ENCODE peak calls at places on chromosomes 5 and 9, in eight cellular contexts. One of them, this sample, is unnamed.
A peak's percentile ranks its signal among the peaks of the same experiment; 100 is the strongest.

GRCh38 chr5:111859533-111860270 is 102.7 kb upstream of the NREP start:
- DNase-seq in GM04503: peak; percentile 58
- DNase-seq in NCI-H2029: no peak
- DNase-seq in stimulated activated CD4-positive, alpha-beta T cell treated with anti-CD3 and anti-CD28 coated beads, Interleukin-12 subunit alpha, Interleukin-12 subunit beta, amount 100 ng/mL, for 4 hours: no peak
- DNase-seq in body of pancreas: no peak
- DNase-seq in HCT116: no peak
- DNase-seq in activated B cell treated with CpG ODN at 0.5 μM for 24 hours: no peak
- DNase-seq in posterior cingulate gyrus: no peak
- DNase-seq in this sample: no peak

GRCh38 chr5:150488519-150489357 is 19.2 kb upstream of the NDST1 start:
- DNase-seq in GM04503: peak; percentile 77
- DNase-seq in NCI-H2029: no peak
- DNase-seq in stimulated activated CD4-positive, alpha-beta T cell treated with anti-CD3 and anti-CD28 coated beads, Interleukin-12 subunit alpha, Interleukin-12 subunit beta, amount 100 ng/mL, for 4 hours: no peak
- DNase-seq in body of pancreas: peak; percentile 73
- DNase-seq in HCT116: no peak
- DNase-seq in activated B cell treated with CpG ODN at 0.5 μM for 24 hours: no peak
- DNase-seq in posterior cingulate gyrus: peak; percentile 49
- DNase-seq in this sample: no peak

GRCh38 chr5:37490411-37490810 is 111.3 kb downstream of the WDR70 start:
- DNase-seq in GM04503: no peak
- DNase-seq in NCI-H2029: no peak
- DNase-seq in stimulated activated CD4-positive, alpha-beta T cell treated with anti-CD3 and anti-CD28 coated beads, Interleukin-12 subunit alpha, Interleukin-12 subunit beta, amount 100 ng/mL, for 4 hours: no peak
- DNase-seq in body of pancreas: no peak
- DNase-seq in HCT116: no peak
- DNase-seq in activated B cell treated with CpG ODN at 0.5 μM for 24 hours: no peak
- DNase-seq in posterior cingulate gyrus: no peak
- DNase-seq in this sample: no peak

GRCh38 chr5:143019157-143019556 is 249.0 kb downstream of the ARHGAP26 start:
- DNase-seq in GM04503: no peak
- DNase-seq in NCI-H2029: no peak
- DNase-seq in stimulated activated CD4-positive, alpha-beta T cell treated with anti-CD3 and anti-CD28 coated beads, Interleukin-12 subunit alpha, Interleukin-12 subunit beta, amount 100 ng/mL, for 4 hours: no peak
- DNase-seq in body of pancreas: no peak
- DNase-seq in HCT116: no peak
- DNase-seq in activated B cell treated with CpG ODN at 0.5 μM for 24 hours: no peak
- DNase-seq in posterior cingulate gyrus: no peak
- DNase-seq in this sample: no peak

GRCh38 chr9:34459356-34459755 is 751 bp downstream of the DNAI1 start:
- DNase-seq in GM04503: no peak
- DNase-seq in NCI-H2029: no peak
- DNase-seq in stimulated activated CD4-positive, alpha-beta T cell treated with anti-CD3 and anti-CD28 coated beads, Interleukin-12 subunit alpha, Interleukin-12 subunit beta, amount 100 ng/mL, for 4 hours: no peak
- DNase-seq in body of pancreas: no peak
- DNase-seq in HCT116: no peak
- DNase-seq in activated B cell treated with CpG ODN at 0.5 μM for 24 hours: no peak
- DNase-seq in posterior cingulate gyrus: no peak
- DNase-seq in this sample: no peak

GRCh38 chr9:73270967-73271722 is 119.5 kb downstream of the ANXA1 start:
- DNase-seq in GM04503: peak; percentile 22
- DNase-seq in NCI-H2029: no peak
- DNase-seq in stimulated activated CD4-positive, alpha-beta T cell treated with anti-CD3 and anti-CD28 coated beads, Interleukin-12 subunit alpha, Interleukin-12 subunit beta, amount 100 ng/mL, for 4 hours: no peak
- DNase-seq in body of pancreas: no peak
- DNase-seq in HCT116: peak; percentile 10
- DNase-seq in activated B cell treated with CpG ODN at 0.5 μM for 24 hours: no peak
- DNase-seq in posterior cingulate gyrus: no peak
- DNase-seq in this sample: no peak

GRCh38 chr9:113580041-113580953 is 116.8 kb downstream of the RGS3 start:
- DNase-seq in GM04503: no peak
- DNase-seq in NCI-H2029: peak; percentile 88
- DNase-seq in stimulated activated CD4-positive, alpha-beta T cell treated with anti-CD3 and anti-CD28 coated beads, Interleukin-12 subunit alpha, Interleukin-12 subunit beta, amount 100 ng/mL, for 4 hours: peak; percentile 66
- DNase-seq in body of pancreas: peak; percentile 97
- DNase-seq in HCT116: no peak
- DNase-seq in activated B cell treated with CpG ODN at 0.5 μM for 24 hours: peak; percentile 73
- DNase-seq in posterior cingulate gyrus: peak; percentile 56
- DNase-seq in this sample: peak; percentile 86

GRCh38 chr5:154367101-154367500 is 78.7 kb upstream of the SAP30L start:
- DNase-seq in GM04503: no peak
- DNase-seq in NCI-H2029: no peak
- DNase-seq in stimulated activated CD4-positive, alpha-beta T cell treated with anti-CD3 and anti-CD28 coated beads, Interleukin-12 subunit alpha, Interleukin-12 subunit beta, amount 100 ng/mL, for 4 hours: no peak
- DNase-seq in body of pancreas: no peak
- DNase-seq in HCT116: no peak
- DNase-seq in activated B cell treated with CpG ODN at 0.5 μM for 24 hours: no peak
- DNase-seq in posterior cingulate gyrus: no peak
- DNase-seq in this sample: no peak

GRCh38 chr5:170254056-170254455 is 21.3 kb downstream of the C5orf58 start:
- DNase-seq in GM04503: no peak
- DNase-seq in NCI-H2029: no peak
- DNase-seq in stimulated activated CD4-positive, alpha-beta T cell treated with anti-CD3 and anti-CD28 coated beads, Interleukin-12 subunit alpha, Interleukin-12 subunit beta, amount 100 ng/mL, for 4 hours: peak; percentile 50
- DNase-seq in body of pancreas: peak; percentile 44
- DNase-seq in HCT116: no peak
- DNase-seq in activated B cell treated with CpG ODN at 0.5 μM for 24 hours: no peak
- DNase-seq in posterior cingulate gyrus: no peak
- DNase-seq in this sample: no peak

GRCh38 chr5:103624035-103624461 is 61.5 kb upstream of the NUDT12 start:
- DNase-seq in GM04503: peak; percentile 28
- DNase-seq in NCI-H2029: no peak
- DNase-seq in stimulated activated CD4-positive, alpha-beta T cell treated with anti-CD3 and anti-CD28 coated beads, Interleukin-12 subunit alpha, Interleukin-12 subunit beta, amount 100 ng/mL, for 4 hours: no peak
- DNase-seq in body of pancreas: no peak
- DNase-seq in HCT116: no peak
- DNase-seq in activated B cell treated with CpG ODN at 0.5 μM for 24 hours: no peak
- DNase-seq in posterior cingulate gyrus: no peak
- DNase-seq in this sample: no peak

GRCh38 chr9:130694205-130694604 is 625 bp downstream of the EXOSC2 start:
- DNase-seq in GM04503: no peak
- DNase-seq in NCI-H2029: no peak
- DNase-seq in stimulated activated CD4-positive, alpha-beta T cell treated with anti-CD3 and anti-CD28 coated beads, Interleukin-12 subunit alpha, Interleukin-12 subunit beta, amount 100 ng/mL, for 4 hours: no peak
- DNase-seq in body of pancreas: no peak
- DNase-seq in HCT116: no peak
- DNase-seq in activated B cell treated with CpG ODN at 0.5 μM for 24 hours: no peak
- DNase-seq in posterior cingulate gyrus: no peak
- DNase-seq in this sample: no peak

GRCh38 chr5:102715405-102715804 is 39.7 kb upstream of the PAM start:
- DNase-seq in GM04503: peak; percentile 60
- DNase-seq in NCI-H2029: no peak
- DNase-seq in stimulated activated CD4-positive, alpha-beta T cell treated with anti-CD3 and anti-CD28 coated beads, Interleukin-12 subunit alpha, Interleukin-12 subunit beta, amount 100 ng/mL, for 4 hours: no peak
- DNase-seq in body of pancreas: no peak
- DNase-seq in HCT116: peak; percentile 60
- DNase-seq in activated B cell treated with CpG ODN at 0.5 μM for 24 hours: no peak
- DNase-seq in posterior cingulate gyrus: no peak
- DNase-seq in this sample: no peak

GRCh38 chr9:109117856-109118801 is 1.6 kb downstream of the TMEM245 start:
- DNase-seq in GM04503: no peak
- DNase-seq in NCI-H2029: no peak
- DNase-seq in stimulated activated CD4-positive, alpha-beta T cell treated with anti-CD3 and anti-CD28 coated beads, Interleukin-12 subunit alpha, Interleukin-12 subunit beta, amount 100 ng/mL, for 4 hours: peak; percentile 27
- DNase-seq in body of pancreas: peak; percentile 68
- DNase-seq in HCT116: no peak
- DNase-seq in activated B cell treated with CpG ODN at 0.5 μM for 24 hours: no peak
- DNase-seq in posterior cingulate gyrus: no peak
- DNase-seq in this sample: peak; percentile 63

GRCh38 chr5:38551020-38552017 is 5.1 kb downstream of the LIFR start:
- DNase-seq in GM04503: no peak
- DNase-seq in NCI-H2029: peak; percentile 41
- DNase-seq in stimulated activated CD4-positive, alpha-beta T cell treated with anti-CD3 and anti-CD28 coated beads, Interleukin-12 subunit alpha, Interleukin-12 subunit beta, amount 100 ng/mL, for 4 hours: no peak
- DNase-seq in body of pancreas: peak; percentile 63
- DNase-seq in HCT116: peak; percentile 23
- DNase-seq in activated B cell treated with CpG ODN at 0.5 μM for 24 hours: no peak
- DNase-seq in posterior cingulate gyrus: no peak
- DNase-seq in this sample: no peak

GRCh38 chr9:133994359-133995011 is 2.4 kb upstream of the VAV2 start:
- DNase-seq in GM04503: no peak
- DNase-seq in NCI-H2029: peak; percentile 37
- DNase-seq in stimulated activated CD4-positive, alpha-beta T cell treated with anti-CD3 and anti-CD28 coated beads, Interleukin-12 subunit alpha, Interleukin-12 subunit beta, amount 100 ng/mL, for 4 hours: peak; percentile 80
- DNase-seq in body of pancreas: peak; percentile 75
- DNase-seq in HCT116: peak; percentile 46
- DNase-seq in activated B cell treated with CpG ODN at 0.5 μM for 24 hours: peak; percentile 86
- DNase-seq in posterior cingulate gyrus: peak; percentile 84
- DNase-seq in this sample: peak; percentile 81

GRCh38 chr9:27768781-27769180 is 195.5 kb upstream of the C9orf72 start:
- DNase-seq in GM04503: no peak
- DNase-seq in NCI-H2029: no peak
- DNase-seq in stimulated activated CD4-positive, alpha-beta T cell treated with anti-CD3 and anti-CD28 coated beads, Interleukin-12 subunit alpha, Interleukin-12 subunit beta, amount 100 ng/mL, for 4 hours: no peak
- DNase-seq in body of pancreas: no peak
- DNase-seq in HCT116: no peak
- DNase-seq in activated B cell treated with CpG ODN at 0.5 μM for 24 hours: no peak
- DNase-seq in posterior cingulate gyrus: no peak
- DNase-seq in this sample: no peak

GRCh38 chr5:29588276-29588675 is 1605.2 kb upstream of the CDH6 start:
- DNase-seq in GM04503: no peak
- DNase-seq in NCI-H2029: no peak
- DNase-seq in stimulated activated CD4-positive, alpha-beta T cell treated with anti-CD3 and anti-CD28 coated beads, Interleukin-12 subunit alpha, Interleukin-12 subunit beta, amount 100 ng/mL, for 4 hours: no peak
- DNase-seq in body of pancreas: no peak
- DNase-seq in HCT116: no peak
- DNase-seq in activated B cell treated with CpG ODN at 0.5 μM for 24 hours: no peak
- DNase-seq in posterior cingulate gyrus: no peak
- DNase-seq in this sample: no peak

GRCh38 chr5:112616812-112617547 is 120.7 kb upstream of the APC start:
- DNase-seq in GM04503: no peak
- DNase-seq in NCI-H2029: peak; percentile 12
- DNase-seq in stimulated activated CD4-positive, alpha-beta T cell treated with anti-CD3 and anti-CD28 coated beads, Interleukin-12 subunit alpha, Interleukin-12 subunit beta, amount 100 ng/mL, for 4 hours: no peak
- DNase-seq in body of pancreas: peak; percentile 65
- DNase-seq in HCT116: no peak
- DNase-seq in activated B cell treated with CpG ODN at 0.5 μM for 24 hours: no peak
- DNase-seq in posterior cingulate gyrus: no peak
- DNase-seq in this sample: no peak

GRCh38 chr9:124733964-124734740 is 37.0 kb downstream of the NR6A1 start:
- DNase-seq in GM04503: no peak
- DNase-seq in NCI-H2029: peak; percentile 68
- DNase-seq in stimulated activated CD4-positive, alpha-beta T cell treated with anti-CD3 and anti-CD28 coated beads, Interleukin-12 subunit alpha, Interleukin-12 subunit beta, amount 100 ng/mL, for 4 hours: no peak
- DNase-seq in body of pancreas: peak; percentile 40
- DNase-seq in HCT116: no peak
- DNase-seq in activated B cell treated with CpG ODN at 0.5 μM for 24 hours: no peak
- DNase-seq in posterior cingulate gyrus: no peak
- DNase-seq in this sample: no peak

GRCh38 chr5:122877518-122877917 is 32.1 kb downstream of the SNX24 start:
- DNase-seq in GM04503: no peak
- DNase-seq in NCI-H2029: no peak
- DNase-seq in stimulated activated CD4-positive, alpha-beta T cell treated with anti-CD3 and anti-CD28 coated beads, Interleukin-12 subunit alpha, Interleukin-12 subunit beta, amount 100 ng/mL, for 4 hours: no peak
- DNase-seq in body of pancreas: no peak
- DNase-seq in HCT116: no peak
- DNase-seq in activated B cell treated with CpG ODN at 0.5 μM for 24 hours: no peak
- DNase-seq in posterior cingulate gyrus: no peak
- DNase-seq in this sample: no peak

GRCh38 chr9:87671478-87671877 is 54.4 kb upstream of the CTSL start:
- DNase-seq in GM04503: no peak
- DNase-seq in NCI-H2029: no peak
- DNase-seq in stimulated activated CD4-positive, alpha-beta T cell treated with anti-CD3 and anti-CD28 coated beads, Interleukin-12 subunit alpha, Interleukin-12 subunit beta, amount 100 ng/mL, for 4 hours: no peak
- DNase-seq in body of pancreas: no peak
- DNase-seq in HCT116: no peak
- DNase-seq in activated B cell treated with CpG ODN at 0.5 μM for 24 hours: no peak
- DNase-seq in posterior cingulate gyrus: no peak
- DNase-seq in this sample: no peak

GRCh38 chr9:114356792-114357191 is 27.1 kb downstream of the ORM2 start:
- DNase-seq in GM04503: no peak
- DNase-seq in NCI-H2029: no peak
- DNase-seq in stimulated activated CD4-positive, alpha-beta T cell treated with anti-CD3 and anti-CD28 coated beads, Interleukin-12 subunit alpha, Interleukin-12 subunit beta, amount 100 ng/mL, for 4 hours: no peak
- DNase-seq in body of pancreas: no peak
- DNase-seq in HCT116: no peak
- DNase-seq in activated B cell treated with CpG ODN at 0.5 μM for 24 hours: no peak
- DNase-seq in posterior cingulate gyrus: no peak
- DNase-seq in this sample: no peak

GRCh38 chr9:1047605-1048235 is 2.4 kb upstream of the DMRT2 start:
- DNase-seq in GM04503: no peak
- DNase-seq in NCI-H2029: no peak
- DNase-seq in stimulated activated CD4-positive, alpha-beta T cell treated with anti-CD3 and anti-CD28 coated beads, Interleukin-12 subunit alpha, Interleukin-12 subunit beta, amount 100 ng/mL, for 4 hours: no peak
- DNase-seq in body of pancreas: no peak
- DNase-seq in HCT116: no peak
- DNase-seq in activated B cell treated with CpG ODN at 0.5 μM for 24 hours: no peak
- DNase-seq in posterior cingulate gyrus: no peak
- DNase-seq in this sample: no peak

GRCh38 chr5:43008369-43009158 is 31.6 kb downstream of the ANXA2R start:
- DNase-seq in GM04503: peak; percentile 65
- DNase-seq in NCI-H2029: peak; percentile 93
- DNase-seq in stimulated activated CD4-positive, alpha-beta T cell treated with anti-CD3 and anti-CD28 coated beads, Interleukin-12 subunit alpha, Interleukin-12 subunit beta, amount 100 ng/mL, for 4 hours: peak; percentile 89
- DNase-seq in body of pancreas: peak; percentile 81
- DNase-seq in HCT116: peak; percentile 80
- DNase-seq in activated B cell treated with CpG ODN at 0.5 μM for 24 hours: peak; percentile 77
- DNase-seq in posterior cingulate gyrus: no peak
- DNase-seq in this sample: peak; percentile 92

GRCh38 chr5:137147346-137147745 is 351.8 kb downstream of the SPOCK1 start:
- DNase-seq in GM04503: no peak
- DNase-seq in NCI-H2029: no peak
- DNase-seq in stimulated activated CD4-positive, alpha-beta T cell treated with anti-CD3 and anti-CD28 coated beads, Interleukin-12 subunit alpha, Interleukin-12 subunit beta, amount 100 ng/mL, for 4 hours: no peak
- DNase-seq in body of pancreas: no peak
- DNase-seq in HCT116: no peak
- DNase-seq in activated B cell treated with CpG ODN at 0.5 μM for 24 hours: no peak
- DNase-seq in posterior cingulate gyrus: no peak
- DNase-seq in this sample: no peak

GRCh38 chr9:78811562-78812276 is 514.8 kb downstream of the PSAT1 start:
- DNase-seq in GM04503: peak; percentile 34
- DNase-seq in NCI-H2029: no peak
- DNase-seq in stimulated activated CD4-positive, alpha-beta T cell treated with anti-CD3 and anti-CD28 coated beads, Interleukin-12 subunit alpha, Interleukin-12 subunit beta, amount 100 ng/mL, for 4 hours: no peak
- DNase-seq in body of pancreas: no peak
- DNase-seq in HCT116: no peak
- DNase-seq in activated B cell treated with CpG ODN at 0.5 μM for 24 hours: no peak
- DNase-seq in posterior cingulate gyrus: no peak
- DNase-seq in this sample: no peak

GRCh38 chr5:88694087-88694703 is 188.8 kb downstream of the MEF2C start:
- DNase-seq in GM04503: no peak
- DNase-seq in NCI-H2029: no peak
- DNase-seq in stimulated activated CD4-positive, alpha-beta T cell treated with anti-CD3 and anti-CD28 coated beads, Interleukin-12 subunit alpha, Interleukin-12 subunit beta, amount 100 ng/mL, for 4 hours: no peak
- DNase-seq in body of pancreas: no peak
- DNase-seq in HCT116: no peak
- DNase-seq in activated B cell treated with CpG ODN at 0.5 μM for 24 hours: no peak
- DNase-seq in posterior cingulate gyrus: no peak
- DNase-seq in this sample: peak; percentile 49

GRCh38 chr5:89128097-89128496 is 245.1 kb upstream of the MEF2C start:
- DNase-seq in GM04503: no peak
- DNase-seq in NCI-H2029: no peak
- DNase-seq in stimulated activated CD4-positive, alpha-beta T cell treated with anti-CD3 and anti-CD28 coated beads, Interleukin-12 subunit alpha, Interleukin-12 subunit beta, amount 100 ng/mL, for 4 hours: no peak
- DNase-seq in body of pancreas: no peak
- DNase-seq in HCT116: no peak
- DNase-seq in activated B cell treated with CpG ODN at 0.5 μM for 24 hours: no peak
- DNase-seq in posterior cingulate gyrus: no peak
- DNase-seq in this sample: no peak

GRCh38 chr5:116771466-116772151 is 197.0 kb upstream of the SEMA6A start:
- DNase-seq in GM04503: no peak
- DNase-seq in NCI-H2029: no peak
- DNase-seq in stimulated activated CD4-positive, alpha-beta T cell treated with anti-CD3 and anti-CD28 coated beads, Interleukin-12 subunit alpha, Interleukin-12 subunit beta, amount 100 ng/mL, for 4 hours: no peak
- DNase-seq in body of pancreas: peak; percentile 13
- DNase-seq in HCT116: no peak
- DNase-seq in activated B cell treated with CpG ODN at 0.5 μM for 24 hours: no peak
- DNase-seq in posterior cingulate gyrus: no peak
- DNase-seq in this sample: no peak

GRCh38 chr9:131875828-131876485 is 136.1 kb upstream of the RAPGEF1 start:
- DNase-seq in GM04503: no peak
- DNase-seq in NCI-H2029: peak; percentile 33
- DNase-seq in stimulated activated CD4-positive, alpha-beta T cell treated with anti-CD3 and anti-CD28 coated beads, Interleukin-12 subunit alpha, Interleukin-12 subunit beta, amount 100 ng/mL, for 4 hours: no peak
- DNase-seq in body of pancreas: no peak
- DNase-seq in HCT116: no peak
- DNase-seq in activated B cell treated with CpG ODN at 0.5 μM for 24 hours: no peak
- DNase-seq in posterior cingulate gyrus: no peak
- DNase-seq in this sample: no peak

GRCh38 chr9:80994892-80995291 is 694.5 kb downstream of the TLE1 start:
- DNase-seq in GM04503: no peak
- DNase-seq in NCI-H2029: no peak
- DNase-seq in stimulated activated CD4-positive, alpha-beta T cell treated with anti-CD3 and anti-CD28 coated beads, Interleukin-12 subunit alpha, Interleukin-12 subunit beta, amount 100 ng/mL, for 4 hours: no peak
- DNase-seq in body of pancreas: no peak
- DNase-seq in HCT116: no peak
- DNase-seq in activated B cell treated with CpG ODN at 0.5 μM for 24 hours: no peak
- DNase-seq in posterior cingulate gyrus: no peak
- DNase-seq in this sample: no peak

GRCh38 chr9:76530458-76531100 is 71.6 kb downstream of the GCNT1 start:
- DNase-seq in GM04503: no peak
- DNase-seq in NCI-H2029: no peak
- DNase-seq in stimulated activated CD4-positive, alpha-beta T cell treated with anti-CD3 and anti-CD28 coated beads, Interleukin-12 subunit alpha, Interleukin-12 subunit beta, amount 100 ng/mL, for 4 hours: no peak
- DNase-seq in body of pancreas: no peak
- DNase-seq in HCT116: no peak
- DNase-seq in activated B cell treated with CpG ODN at 0.5 μM for 24 hours: no peak
- DNase-seq in posterior cingulate gyrus: no peak
- DNase-seq in this sample: no peak

GRCh38 chr5:179858241-179858585 is 404 bp downstream of the MRNIP start:
- DNase-seq in GM04503: no peak
- DNase-seq in NCI-H2029: no peak
- DNase-seq in stimulated activated CD4-positive, alpha-beta T cell treated with anti-CD3 and anti-CD28 coated beads, Interleukin-12 subunit alpha, Interleukin-12 subunit beta, amount 100 ng/mL, for 4 hours: peak; percentile 52
- DNase-seq in body of pancreas: peak; percentile 39
- DNase-seq in HCT116: no peak
- DNase-seq in activated B cell treated with CpG ODN at 0.5 μM for 24 hours: peak; percentile 39
- DNase-seq in posterior cingulate gyrus: no peak
- DNase-seq in this sample: peak; percentile 91